ENCODE peak calls at places on chromosomes 3 and 15, in ten cellular contexts. U is PC-3; M is esophagus squamous epithelium; D is cerebellum; W is SK-N-DZ; A is T-helper 2 cell; B is stimulated activated naive B cell treated with anti-CD40 and anti-IgM and Interleukin-4, amounts not matched to agents 10 μg/mL and 1 μg/mL and 100 μg/mL, for 72 hours; K is germinal center; F is AG09319; C is fibroblast of villous mesenchyme. T is an unnamed sample.

GRCh38 chr15:78055923-78056713 is 21.4 kb downstream of the TBC1D2B start:
- DNase-seq in U (peak; percentile 50), M (no peak), D (no peak), W (no peak), A (no peak), B (no peak), K (peak; percentile 30), F (no peak), C (peak; percentile 49), T (peak; percentile 36)

GRCh38 chr3:53464424-53464823 is 30.0 kb upstream of the CACNA1D start:
- DNase-seq in U (peak; percentile 62), M (no peak), D (no peak), W (no peak), A (no peak), B (no peak), K (no peak), F (no peak), C (no peak), T (no peak)

GRCh38 chr3:172135766-172136729 is 96.7 kb downstream of the FNDC3B start:
- DNase-seq in U (no peak), M (no peak), D (no peak), W (no peak), A (no peak), B (no peak), K (no peak), F (no peak), C (peak; percentile 89), T (peak; percentile 83)

GRCh38 chr3:149343951-149344350 is 10.5 kb upstream of the TM4SF18 start:
- DNase-seq in U (no peak), M (no peak), D (no peak), W (no peak), A (no peak), B (no peak), K (peak; percentile 18), F (no peak), C (no peak), T (no peak)

GRCh38 chr3:14699643-14700042 is 24.7 kb downstream of the C3orf20 start:
- DNase-seq in U (no peak), M (no peak), D (no peak), W (no peak), A (no peak), B (no peak), K (no peak), F (no peak), C (peak; percentile 11), T (no peak)

GRCh38 chr3:130956281-130956680 is 62.4 kb downstream of the ATP2C1 start:
- DNase-seq in U (peak; percentile 22), M (no peak), D (no peak), W (no peak), A (no peak), B (no peak), K (no peak), F (no peak), C (no peak), T (no peak)

GRCh38 chr15:78822514-78822913 is 11.2 kb upstream of the ADAMTS7 start:
- DNase-seq in U (no peak), M (no peak), D (no peak), W (no peak), A (no peak), B (no peak), K (no peak), F (no peak), C (no peak), T (no peak)

GRCh38 chr15:89171136-89172072 is 50.0 kb downstream of the RLBP1 start:
- DNase-seq in U (peak; percentile 77), M (no peak), D (peak; percentile 45), W (peak; percentile 27), A (no peak), B (no peak), K (peak; percentile 32), F (no peak), C (peak; percentile 48), T (peak; percentile 62)

GRCh38 chr15:58947179-58947578 is 13.7 kb upstream of the SLTM start:
- DNase-seq in U (peak; percentile 56), M (no peak), D (no peak), W (no peak), A (no peak), B (no peak), K (no peak), F (no peak), C (no peak), T (peak; percentile 57)

GRCh38 chr3:142817897-142818296 is 71.0 kb downstream of the PCOLCE2 start:
- DNase-seq in U (no peak), M (no peak), D (no peak), W (no peak), A (no peak), B (no peak), K (no peak), F (no peak), C (no peak), T (no peak)

GRCh38 chr3:67383379-67383778 is 271.0 kb downstream of the SUCLG2 start:
- DNase-seq in U (no peak), M (no peak), D (no peak), W (no peak), A (no peak), B (no peak), K (no peak), F (no peak), C (no peak), T (no peak)

GRCh38 chr3:126137490-126138130 is 42.8 kb downstream of the ALDH1L1 start:
- DNase-seq in U (no peak), M (no peak), D (no peak), W (no peak), A (no peak), B (no peak), K (no peak), F (no peak), C (no peak), T (no peak)

GRCh38 chr3:108006077-108006675 is 84.7 kb downstream of the CD47 start:
- DNase-seq in U (peak; percentile 51), M (no peak), D (peak; percentile 48), W (no peak), A (no peak), B (no peak), K (no peak), F (no peak), C (peak; percentile 54), T (peak; percentile 67)

GRCh38 chr15:71125831-71126453 is 10.7 kb downstream of the THSD4 start:
- DNase-seq in U (no peak), M (no peak), D (no peak), W (no peak), A (no peak), B (no peak), K (peak; percentile 12), F (no peak), C (no peak), T (no peak)

GRCh38 chr3:62233065-62233464 is 140.3 kb downstream of the FEZF2 start:
- DNase-seq in U (no peak), M (no peak), D (no peak), W (no peak), A (no peak), B (no peak), K (no peak), F (no peak), C (no peak), T (no peak)

GRCh38 chr15:63061971-63062370 is 19.4 kb downstream of the TPM1 start:
- DNase-seq in U (no peak), M (no peak), D (no peak), W (no peak), A (no peak), B (no peak), K (no peak), F (no peak), C (no peak), T (no peak)

GRCh38 chr15:28099555-28100140 is 533 bp upstream of the OCA2 start:
- DNase-seq in U (no peak), M (no peak), D (no peak), W (no peak), A (no peak), B (no peak), K (no peak), F (no peak), C (no peak), T (no peak)

GRCh38 chr15:74131618-74132191 is 1.3 kb downstream of the ISLR2 start:
- DNase-seq in U (no peak), M (no peak), D (no peak), W (no peak), A (no peak), B (no peak), K (no peak), F (no peak), C (no peak), T (no peak)

GRCh38 chr15:40944510-40945296 is 8.6 kb upstream of the CHAC1 start:
- DNase-seq in U (no peak), M (no peak), D (no peak), W (no peak), A (no peak), B (no peak), K (no peak), F (no peak), C (no peak), T (no peak)

GRCh38 chr3:22990291-22991200 is 212.6 kb upstream of the UBE2E2 start:
- DNase-seq in U (no peak), M (no peak), D (no peak), W (no peak), A (no peak), B (no peak), K (no peak), F (no peak), C (no peak), T (no peak)

GRCh38 chr3:111923821-111924220 is 55.0 kb upstream of the ABHD10 start:
- DNase-seq in U (peak; percentile 35), M (no peak), D (no peak), W (no peak), A (no peak), B (no peak), K (no peak), F (no peak), C (no peak), T (no peak)

GRCh38 chr3:83523470-83524073 is 1435.2 kb upstream of the CADM2 start:
- DNase-seq in U (peak; percentile 84), M (no peak), D (no peak), W (peak; percentile 75), A (no peak), B (no peak), K (no peak), F (no peak), C (peak; percentile 1), T (peak; percentile 59)

GRCh38 chr15:79400650-79401049 is 31.5 kb upstream of the MINAR1 start:
- DNase-seq in U (no peak), M (no peak), D (no peak), W (no peak), A (no peak), B (no peak), K (no peak), F (no peak), C (no peak), T (no peak)

GRCh38 chr3:120726784-120727183 is 15.5 kb downstream of the RABL3 start:
- DNase-seq in U (no peak), M (no peak), D (no peak), W (no peak), A (no peak), B (no peak), K (no peak), F (no peak), C (peak; percentile 9), T (peak; percentile 23)

GRCh38 chr3:194206375-194206774 is 70.4 kb downstream of the HES1 start:
- DNase-seq in U (no peak), M (no peak), D (no peak), W (peak; percentile 68), A (no peak), B (no peak), K (no peak), F (no peak), C (peak; percentile 6), T (peak; percentile 28)